ENCODE peak calls at places on chromosomes 6 and 20, in nine cellular contexts. C is ELF-1, O is kidney, B is foreskin fibroblast, D is left colon, Y is hepatic stellate cell, L is NCI-H1105, X is nephron progenitor cell, I is endothelial cell. M is an unnamed sample.

GRCh38 chr20:63529180-63529860 is 7.9 kb downstream of the PTK6 start:
- DNase-seq in O (peak), X (no peak), C (peak), D (peak), Y (no peak), I (no peak), L (no peak), B (no peak), M (no peak)

GRCh38 chr6:75203721-75204120 is 2.1 kb downstream of the COL12A1 start:
- DNase-seq in Y (peak), X (no peak), C (no peak), B (peak), O (peak), D (no peak), I (no peak), L (no peak), M (no peak)

GRCh38 chr20:53622247-53623114 is 28.8 kb upstream of the ZNF217 start:
- DNase-seq in D (no peak), I (no peak), L (no peak), C (no peak), Y (no peak), O (no peak), X (no peak), B (peak), M (no peak)

GRCh38 chr6:14765106-14765505 is 480.8 kb upstream of the JARID2 start:
- DNase-seq in O (no peak), I (no peak), L (no peak), D (no peak), C (no peak), Y (no peak), B (peak), X (no peak), M (no peak)

GRCh38 chr20:50278684-50279531 is 88.3 kb downstream of the CEBPB start:
- DNase-seq in L (no peak), O (peak), X (no peak), B (peak), Y (peak), I (no peak), D (peak), C (peak), M (peak)

GRCh38 chr6:15480546-15480945 is 182.3 kb downstream of the DTNBP1 start:
- DNase-seq in Y (no peak), X (no peak), C (no peak), I (no peak), D (no peak), B (no peak), O (no peak), L (no peak), M (no peak)

GRCh38 chr6:166757226-166758135 is 130.4 kb upstream of the RPS6KA2 start:
- DNase-seq in I (no peak), L (peak), X (peak), B (peak), Y (peak), C (peak), O (no peak), D (no peak), M (no peak)

GRCh38 chr20:56628015-56628872 is 862 bp upstream of the TFAP2C start:
- DNase-seq in D (peak), X (peak), Y (no peak), I (peak), O (peak), L (no peak), C (peak), B (peak), M (no peak)

GRCh38 chr6:163324928-163325784 is 89.4 kb upstream of the QKI start:
- DNase-seq in O (peak), C (no peak), I (no peak), Y (no peak), L (no peak), X (peak), D (no peak), B (peak), M (peak)

GRCh38 chr6:52994789-52995078 is 350 bp downstream of the GSTA4 start:
- DNase-seq in D (peak), Y (peak), O (peak), C (no peak), X (peak), I (peak), L (peak), B (peak), M (peak)

GRCh38 chr20:3041818-3042504 is 1.5 kb upstream of the GNRH2 start:
- DNase-seq in D (no peak), Y (no peak), I (no peak), B (peak), C (no peak), L (no peak), O (no peak), X (peak), M (no peak)

GRCh38 chr6:89518352-89519055 is 85.6 kb downstream of the ANKRD6 start:
- DNase-seq in C (no peak), D (no peak), Y (no peak), I (no peak), B (no peak), L (no peak), O (no peak), X (no peak), M (no peak)

GRCh38 chr6:105424177-105424783 is 21.4 kb upstream of the PREP start:
- DNase-seq in L (peak), O (no peak), B (peak), C (peak), I (peak), D (peak), Y (peak), X (peak), M (no peak)

GRCh38 chr20:9359561-9360308 is 154.7 kb upstream of the LAMP5 start:
- DNase-seq in X (peak), Y (no peak), C (peak), B (peak), O (peak), L (no peak), I (peak), D (peak), M (peak)

GRCh38 chr6:137188855-137189254 is 15.4 kb upstream of the IL22RA2 start:
- DNase-seq in O (no peak), D (no peak), I (no peak), B (no peak), C (no peak), X (no peak), L (no peak), Y (no peak), M (no peak)

GRCh38 chr20:10074513-10074912 is 39.7 kb downstream of the ANKEF1 start:
- DNase-seq in L (no peak), B (peak), Y (peak), X (no peak), C (no peak), O (no peak), D (no peak), I (no peak), M (no peak)

GRCh38 chr6:158460602-158461092 is 99.2 kb upstream of the TMEM181 start:
- DNase-seq in O (no peak), B (peak), D (no peak), X (no peak), L (no peak), I (no peak), Y (no peak), C (no peak), M (no peak)

GRCh38 chr20:10611357-10611756 is 62.4 kb downstream of the JAG1 start:
- DNase-seq in C (peak), B (peak), O (peak), X (peak), I (peak), D (peak), Y (no peak), L (no peak), M (peak)

GRCh38 chr6:35238843-35239289 is 20.7 kb upstream of the ZNF76 start:
- DNase-seq in B (no peak), D (no peak), L (no peak), I (no peak), C (peak), X (no peak), Y (no peak), O (peak), M (no peak)

GRCh38 chr20:50320005-50320909 is 129.6 kb downstream of the CEBPB start:
- DNase-seq in I (no peak), C (no peak), L (no peak), B (no peak), Y (no peak), O (no peak), X (no peak), D (no peak), M (no peak)

GRCh38 chr6:20211037-20211940 is 980 bp downstream of the MBOAT1 start:
- DNase-seq in O (no peak), B (peak), I (no peak), C (peak), D (no peak), Y (no peak), X (no peak), L (no peak), M (peak)

GRCh38 chr20:63484651-63485403 is 12.4 kb upstream of the KCNQ2 start:
- DNase-seq in D (no peak), X (no peak), O (no peak), Y (no peak), I (no peak), C (no peak), L (no peak), B (no peak), M (no peak)

GRCh38 chr6:152828431-152828830 is 77.8 kb downstream of the VIP start:
- DNase-seq in B (no peak), L (peak), Y (no peak), D (no peak), X (no peak), I (no peak), O (no peak), C (no peak), M (no peak)

GRCh38 chr6:79797105-79797504 is 150.2 kb downstream of the ELOVL4 start:
- DNase-seq in I (no peak), D (no peak), C (no peak), X (no peak), O (no peak), B (no peak), L (peak), Y (no peak), M (no peak)